ENCODE peak calls at places on chromosomes 5 and 9, in seven cellular contexts. One of them, this sample, is unnamed.

GRCh38 chr9:111118256-111118950 is 80.1 kb upstream of the LPAR1 start:
- DNase-seq in adrenal gland: no peak
- DNase-seq in neural progenitor cell: no peak
- DNase-seq in sigmoid colon: no peak
- DNase-seq in Peyer's patch: no peak
- DNase-seq in gastrocnemius medialis: no peak
- DNase-seq in stomach: no peak
- DNase-seq in this sample: no peak

GRCh38 chr5:115543931-115544370 is 624 bp downstream of the FEM1C start:
- DNase-seq in Peyer's patch: peak; percentile 59
- DNase-seq in neural progenitor cell: peak; percentile 61
- DNase-seq in gastrocnemius medialis: peak; percentile 57
- DNase-seq in adrenal gland: peak; percentile 52
- DNase-seq in stomach: peak; percentile 55
- DNase-seq in sigmoid colon: peak; percentile 71
- DNase-seq in this sample: peak; percentile 46

GRCh38 chr5:124718376-124718775 is 28.1 kb downstream of the ZNF608 start:
- DNase-seq in adrenal gland: peak; percentile 78
- DNase-seq in stomach: no peak
- DNase-seq in gastrocnemius medialis: no peak
- DNase-seq in sigmoid colon: no peak
- DNase-seq in neural progenitor cell: no peak
- DNase-seq in Peyer's patch: no peak
- DNase-seq in this sample: no peak

GRCh38 chr5:126002222-126002897 is 420.8 kb upstream of the GRAMD2B start:
- DNase-seq in sigmoid colon: no peak
- DNase-seq in gastrocnemius medialis: peak; percentile 35
- DNase-seq in stomach: peak; percentile 68
- DNase-seq in Peyer's patch: no peak
- DNase-seq in neural progenitor cell: no peak
- DNase-seq in adrenal gland: peak; percentile 82
- DNase-seq in this sample: peak; percentile 22

GRCh38 chr9:125556046-125556445 is 151.0 kb downstream of the MAPKAP1 start:
- DNase-seq in gastrocnemius medialis: no peak
- DNase-seq in sigmoid colon: no peak
- DNase-seq in stomach: no peak
- DNase-seq in Peyer's patch: no peak
- DNase-seq in neural progenitor cell: no peak
- DNase-seq in adrenal gland: no peak
- DNase-seq in this sample: no peak

GRCh38 chr5:170011751-170012150 is 31.5 kb upstream of the INSYN2B start:
- DNase-seq in stomach: no peak
- DNase-seq in adrenal gland: no peak
- DNase-seq in Peyer's patch: no peak
- DNase-seq in neural progenitor cell: no peak
- DNase-seq in gastrocnemius medialis: no peak
- DNase-seq in sigmoid colon: no peak
- DNase-seq in this sample: no peak

GRCh38 chr9:6931913-6932312 is 174.1 kb downstream of the KDM4C start:
- DNase-seq in adrenal gland: peak; percentile 80
- DNase-seq in neural progenitor cell: no peak
- DNase-seq in gastrocnemius medialis: peak; percentile 83
- DNase-seq in sigmoid colon: no peak
- DNase-seq in Peyer's patch: no peak
- DNase-seq in stomach: peak; percentile 41
- DNase-seq in this sample: no peak

GRCh38 chr5:95669540-95669939 is 13.3 kb downstream of the SPATA9 start:
- DNase-seq in adrenal gland: peak; percentile 89
- DNase-seq in neural progenitor cell: no peak
- DNase-seq in gastrocnemius medialis: peak; percentile 89
- DNase-seq in sigmoid colon: peak; percentile 96
- DNase-seq in stomach: peak; percentile 26
- DNase-seq in Peyer's patch: no peak
- DNase-seq in this sample: peak; percentile 7

GRCh38 chr5:5708367-5708919 is 286.0 kb downstream of the ICE1 start:
- DNase-seq in stomach: no peak
- DNase-seq in adrenal gland: no peak
- DNase-seq in sigmoid colon: no peak
- DNase-seq in gastrocnemius medialis: no peak
- DNase-seq in Peyer's patch: no peak
- DNase-seq in neural progenitor cell: no peak
- DNase-seq in this sample: no peak

GRCh38 chr5:11700376-11700775 is 203.9 kb downstream of the CTNND2 start:
- DNase-seq in gastrocnemius medialis: no peak
- DNase-seq in neural progenitor cell: peak; percentile 68
- DNase-seq in stomach: no peak
- DNase-seq in Peyer's patch: no peak
- DNase-seq in sigmoid colon: no peak
- DNase-seq in adrenal gland: no peak
- DNase-seq in this sample: no peak

GRCh38 chr5:113265190-113265589 is 169.6 kb downstream of the TSSK1B start:
- DNase-seq in gastrocnemius medialis: no peak
- DNase-seq in sigmoid colon: no peak
- DNase-seq in neural progenitor cell: no peak
- DNase-seq in Peyer's patch: no peak
- DNase-seq in adrenal gland: no peak
- DNase-seq in stomach: no peak
- DNase-seq in this sample: no peak

GRCh38 chr5:176906126-176906525 is 7.0 kb upstream of the HK3 start:
- DNase-seq in sigmoid colon: no peak
- DNase-seq in stomach: no peak
- DNase-seq in Peyer's patch: no peak
- DNase-seq in gastrocnemius medialis: no peak
- DNase-seq in adrenal gland: no peak
- DNase-seq in neural progenitor cell: no peak
- DNase-seq in this sample: no peak

GRCh38 chr5:95081500-95082355 is 203.2 kb downstream of the MCTP1 start:
- DNase-seq in sigmoid colon: peak; percentile 66
- DNase-seq in neural progenitor cell: peak; percentile 21
- DNase-seq in stomach: peak; percentile 59
- DNase-seq in Peyer's patch: no peak
- DNase-seq in adrenal gland: peak; percentile 21
- DNase-seq in gastrocnemius medialis: no peak
- DNase-seq in this sample: peak; percentile 8

GRCh38 chr9:112032733-112033132 is 136.1 kb downstream of the UGCG start:
- DNase-seq in gastrocnemius medialis: no peak
- DNase-seq in Peyer's patch: no peak
- DNase-seq in sigmoid colon: no peak
- DNase-seq in adrenal gland: no peak
- DNase-seq in neural progenitor cell: no peak
- DNase-seq in stomach: no peak
- DNase-seq in this sample: no peak

GRCh38 chr9:136644593-136645342 is 17.9 kb upstream of the EGFL7 start:
- DNase-seq in Peyer's patch: peak; percentile 68
- DNase-seq in stomach: peak; percentile 52
- DNase-seq in adrenal gland: peak; percentile 79
- DNase-seq in sigmoid colon: peak; percentile 85
- DNase-seq in neural progenitor cell: peak; percentile 82
- DNase-seq in gastrocnemius medialis: peak; percentile 55
- DNase-seq in this sample: peak; percentile 59

GRCh38 chr5:111127453-111128195 is 35.5 kb downstream of the WDR36 start:
- DNase-seq in neural progenitor cell: no peak
- DNase-seq in stomach: no peak
- DNase-seq in sigmoid colon: no peak
- DNase-seq in adrenal gland: no peak
- DNase-seq in Peyer's patch: no peak
- DNase-seq in gastrocnemius medialis: no peak
- DNase-seq in this sample: no peak

GRCh38 chr9:95058795-95059386 is 258.6 kb downstream of the FANCC start:
- DNase-seq in Peyer's patch: no peak
- DNase-seq in sigmoid colon: no peak
- DNase-seq in adrenal gland: no peak
- DNase-seq in gastrocnemius medialis: no peak
- DNase-seq in stomach: no peak
- DNase-seq in neural progenitor cell: no peak
- DNase-seq in this sample: no peak
- H3K36me3 ChIP-seq in Peyer's patch: no peaks in the 10 kb centered on the region
- H3K36me3 ChIP-seq in sigmoid colon: peaks cover 32% of the 10 kb centered on the region
- H3K36me3 ChIP-seq in adrenal gland: peaks cover 33% of the 10 kb centered on the region
- H3K36me3 ChIP-seq in gastrocnemius medialis: peaks cover 12% of the 10 kb centered on the region
- H3K36me3 ChIP-seq in stomach: peaks cover 19% of the 10 kb centered on the region
- H3K36me3 ChIP-seq in neural progenitor cell: no peaks in the 10 kb centered on the region
- H3K36me3 ChIP-seq in this sample: no peaks in the 10 kb centered on the region

DNA sequence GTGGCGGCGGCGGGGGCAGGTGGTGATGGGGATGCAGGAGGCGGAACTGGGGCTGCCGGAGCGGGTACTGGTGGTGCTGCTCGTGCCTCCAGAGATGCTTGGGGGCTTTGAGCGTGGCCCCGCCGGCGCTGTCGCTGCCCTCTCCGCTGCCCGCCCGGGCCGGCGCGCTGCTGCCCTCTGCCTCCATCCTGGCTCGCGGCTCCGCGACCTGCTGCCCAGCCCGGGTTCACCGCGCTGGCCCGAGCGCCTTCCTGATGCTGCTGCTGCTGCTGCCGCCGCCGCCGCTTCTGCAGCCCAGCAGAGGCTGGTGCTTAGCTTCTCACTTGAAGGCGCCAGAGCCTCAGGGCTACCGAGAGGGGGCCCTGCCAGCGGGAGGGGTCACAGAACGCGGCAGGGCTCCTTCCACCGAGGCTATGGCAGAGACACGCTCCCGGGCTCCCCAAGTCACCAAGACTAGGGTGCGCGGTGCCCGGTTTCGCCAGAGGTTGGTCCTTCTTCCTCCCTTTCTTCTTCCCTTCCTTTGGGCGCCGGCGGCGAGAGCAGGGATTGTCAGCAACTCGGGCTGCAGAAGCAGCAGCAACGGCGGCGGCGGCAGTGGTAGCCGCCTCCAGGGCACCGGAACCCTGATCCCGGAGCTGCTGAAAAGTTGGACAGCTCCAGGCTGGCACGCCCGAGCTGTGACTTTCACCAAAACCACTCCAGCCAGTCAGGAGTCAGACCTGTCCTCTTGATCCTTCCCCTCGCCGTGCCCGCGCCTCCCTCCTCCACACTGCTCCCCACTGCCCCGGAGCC is at the start of gene PDE4D:
- DNase-seq in adrenal gland: peak; percentile 50
- DNase-seq in neural progenitor cell: peak; percentile 94
- DNase-seq in Peyer's patch: no peak
- DNase-seq in gastrocnemius medialis: no peak
- DNase-seq in stomach: peak; percentile 63
- DNase-seq in sigmoid colon: peak; percentile 67
- DNase-seq in this sample: peak; percentile 54
- TF ChIP-seq CTCF in adrenal gland: no peak
- TF ChIP-seq CTCF in neural progenitor cell: no peak
- TF ChIP-seq CTCF in Peyer's patch: no peak
- TF ChIP-seq CTCF in gastrocnemius medialis: no peak
- TF ChIP-seq CTCF in stomach: no peak
- TF ChIP-seq CTCF in sigmoid colon: no peak
- TF ChIP-seq CTCF in this sample: no peak

GRCh38 chr9:133861692-133862091 is 123.5 kb upstream of the SARDH start:
- DNase-seq in Peyer's patch: no peak
- DNase-seq in stomach: no peak
- DNase-seq in neural progenitor cell: no peak
- DNase-seq in gastrocnemius medialis: no peak
- DNase-seq in adrenal gland: no peak
- DNase-seq in sigmoid colon: no peak
- DNase-seq in this sample: no peak

GRCh38 chr9:133863193-133863592 is 125.0 kb upstream of the SARDH start:
- DNase-seq in stomach: no peak
- DNase-seq in sigmoid colon: no peak
- DNase-seq in Peyer's patch: no peak
- DNase-seq in neural progenitor cell: no peak
- DNase-seq in adrenal gland: no peak
- DNase-seq in gastrocnemius medialis: no peak
- DNase-seq in this sample: no peak

GRCh38 chr9:133861103-133861502 is 123.0 kb upstream of the SARDH start:
- DNase-seq in Peyer's patch: no peak
- DNase-seq in adrenal gland: no peak
- DNase-seq in sigmoid colon: no peak
- DNase-seq in stomach: no peak
- DNase-seq in gastrocnemius medialis: no peak
- DNase-seq in neural progenitor cell: no peak
- DNase-seq in this sample: no peak

GRCh38 chr9:133864011-133864410 is 125.9 kb upstream of the SARDH start:
- DNase-seq in gastrocnemius medialis: no peak
- DNase-seq in neural progenitor cell: no peak
- DNase-seq in sigmoid colon: no peak
- DNase-seq in stomach: no peak
- DNase-seq in adrenal gland: no peak
- DNase-seq in Peyer's patch: no peak
- DNase-seq in this sample: no peak

GRCh38 chr9:133862585-133863041 is 124.5 kb upstream of the SARDH start:
- DNase-seq in adrenal gland: peak; percentile 66
- DNase-seq in neural progenitor cell: no peak
- DNase-seq in stomach: peak; percentile 30
- DNase-seq in Peyer's patch: no peak
- DNase-seq in sigmoid colon: peak; percentile 84
- DNase-seq in gastrocnemius medialis: peak; percentile 49
- DNase-seq in this sample: no peak
- H3K27ac ChIP-seq in adrenal gland: peak overlapping the region; percentile 46
- H3K27ac ChIP-seq in neural progenitor cell: no peak overlapping the region
- H3K27ac ChIP-seq in stomach: peak overlapping the region; percentile 62
- H3K27ac ChIP-seq in Peyer's patch: peak overlapping the region; percentile 22
- H3K27ac ChIP-seq in sigmoid colon: peak overlapping the region; percentile 68
- H3K27ac ChIP-seq in gastrocnemius medialis: peak overlapping the region; percentile 56
- H3K27ac ChIP-seq in this sample: no peak overlapping the region

GRCh38 chr5:123401320-123401719 is 21.9 kb downstream of the CEP120 start:
- DNase-seq in sigmoid colon: no peak
- DNase-seq in Peyer's patch: no peak
- DNase-seq in adrenal gland: no peak
- DNase-seq in gastrocnemius medialis: no peak
- DNase-seq in neural progenitor cell: no peak
- DNase-seq in stomach: no peak
- DNase-seq in this sample: no peak

GRCh38 chr5:123398058-123398728 is 25.0 kb downstream of the CEP120 start:
- DNase-seq in neural progenitor cell: no peak
- DNase-seq in gastrocnemius medialis: no peak
- DNase-seq in Peyer's patch: peak; percentile 49
- DNase-seq in sigmoid colon: no peak
- DNase-seq in stomach: no peak
- DNase-seq in adrenal gland: no peak
- DNase-seq in this sample: no peak

DNA sequence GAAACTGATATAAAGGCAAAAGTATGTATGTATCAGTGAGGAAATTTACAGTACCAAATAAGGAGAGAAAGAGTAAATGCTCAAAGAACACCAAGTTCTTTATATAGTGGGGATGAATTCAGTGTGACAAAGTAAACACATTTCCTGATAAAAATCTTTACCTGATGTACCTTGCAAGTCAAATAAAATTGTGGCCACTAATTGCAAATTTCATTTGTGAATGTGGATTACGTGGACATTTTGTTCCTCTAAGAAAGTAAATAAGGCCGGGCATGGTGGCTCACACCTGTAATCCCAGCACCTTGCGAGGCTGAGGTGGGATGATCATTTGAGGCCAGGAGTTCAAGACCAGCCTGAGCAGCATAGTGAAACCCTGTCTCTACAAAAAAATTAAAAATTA is 25.7 kb downstream of the CEP120 start:
- DNase-seq in neural progenitor cell: no peak
- DNase-seq in stomach: no peak
- DNase-seq in sigmoid colon: no peak
- DNase-seq in gastrocnemius medialis: no peak
- DNase-seq in adrenal gland: no peak
- DNase-seq in Peyer's patch: no peak
- DNase-seq in this sample: peak; percentile 34
- H3K36me3 ChIP-seq in neural progenitor cell: peaks cover 14% of the 10 kb centered on the region
- H3K36me3 ChIP-seq in stomach: peaks cover 15% of the 10 kb centered on the region
- H3K36me3 ChIP-seq in sigmoid colon: peaks cover 62% of the 10 kb centered on the region
- H3K36me3 ChIP-seq in gastrocnemius medialis: peaks cover 11% of the 10 kb centered on the region
- H3K36me3 ChIP-seq in adrenal gland: peaks cover 15% of the 10 kb centered on the region
- H3K36me3 ChIP-seq in Peyer's patch: no peaks in the 10 kb centered on the region
- H3K36me3 ChIP-seq in this sample: no peaks in the 10 kb centered on the region